ENCODE peak calls at places on chromosomes 5 and 9, in seven cellular contexts. F, O, C, X, M, K and J are unnamed samples.

GRCh38 chr5:75365740-75366139 is 28.7 kb downstream of the HMGCR start:
- DNase-seq in K (no peak), F (no peak), C (no peak), M (no peak), X (no peak), O (no peak), J (no peak)

GRCh38 chr9:113876806-113877236 is 712 bp downstream of the ZNF618 start:
- DNase-seq in C (peak), O (peak), X (no peak), K (peak), F (no peak), M (no peak), J (no peak)

GRCh38 chr5:7437836-7438235 is 41.9 kb downstream of the ADCY2 start:
- DNase-seq in K (no peak), F (no peak), C (no peak), O (no peak), X (no peak), M (no peak), J (no peak)

GRCh38 chr9:133691659-133692363 is 46.3 kb downstream of the SARDH start:
- DNase-seq in C (no peak), K (no peak), X (no peak), F (no peak), O (no peak), M (no peak), J (peak)

GRCh38 chr5:179121667-179122111 is 61.5 kb downstream of the ZNF354C start:
- DNase-seq in F (no peak), C (no peak), O (no peak), K (no peak), X (no peak), M (no peak), J (no peak)

GRCh38 chr9:104256031-104256709 is 162.1 kb downstream of the SMC2 start:
- DNase-seq in F (no peak), X (no peak), C (no peak), O (no peak), K (no peak), M (no peak), J (no peak)

GRCh38 chr5:58497956-58498942 is 7.0 kb downstream of the GAPT start:
- DNase-seq in K (no peak), C (no peak), F (no peak), M (peak), X (no peak), O (no peak), J (no peak)

GRCh38 chr5:1400936-1401335 is 44.3 kb downstream of the SLC6A3 start:
- DNase-seq in K (no peak), M (no peak), X (no peak), O (no peak), F (no peak), C (no peak), J (no peak)

GRCh38 chr9:128065907-128066712 is 1.0 kb downstream of the NAIF1 start:
- DNase-seq in O (no peak), K (no peak), F (no peak), C (no peak), M (no peak), X (no peak), J (no peak)